ENCODE peak calls at places on chromosomes 3 and 15, in six cellular contexts. Y is HCT116, W is HepG2, I is psoas muscle, D is pancreas, M is left lung. U is an unnamed sample.

GRCh38 chr3:136251511-136251910 is 1.4 kb downstream of the PCCB start:
- ATAC-seq in Y (no peak), W (no peak), I (no peak), D (no peak), M (no peak), U (no peak)

GRCh38 chr15:82689147-82689546 is 20.5 kb downstream of the AP3B2 start:
- ATAC-seq in Y (no peak), W (no peak), I (no peak), D (no peak), M (no peak), U (no peak)

GRCh38 chr3:189292667-189293478 is 121.1 kb downstream of the TPRG1 start:
- ATAC-seq in Y (no peak), W (no peak), I (no peak), D (no peak), M (no peak), U (no peak)

GRCh38 chr3:46266598-46266997 is 24.3 kb downstream of the CCR3 start:
- ATAC-seq in Y (no peak), W (no peak), I (no peak), D (no peak), M (no peak), U (no peak)

GRCh38 chr3:122562923-122563716 is 980 bp downstream of the PARP9 start:
- ATAC-seq in Y (no peak), W (no peak), I (no peak), D (no peak), M (peak), U (no peak)

GRCh38 chr15:101207867-101208288 is 44.0 kb downstream of the CHSY1 start:
- ATAC-seq in Y (no peak), W (no peak), I (peak), D (no peak), M (peak), U (peak)

GRCh38 chr3:38297947-38298711 is 16.0 kb downstream of the SLC22A14 start:
- ATAC-seq in Y (peak), W (peak), I (no peak), D (peak), M (no peak), U (no peak)

GRCh38 chr15:92617197-92618037 is 38.2 kb downstream of the FAM174B start:
- ATAC-seq in Y (no peak), W (peak), I (peak), D (peak), M (peak), U (peak)

GRCh38 chr3:11498174-11498573 is 145.5 kb downstream of the VGLL4 start:
- ATAC-seq in Y (no peak), W (peak), I (no peak), D (peak), M (no peak), U (no peak)

GRCh38 chr3:195849322-195850074 is 37.8 kb upstream of the MUC4 start:
- ATAC-seq in Y (no peak), W (peak), I (peak), D (peak), M (no peak), U (no peak)
- TF ChIP-seq CTCF in Y (no peak), W (peak), I (peak), D (no peak), M (no peak), U (no peak)

GRCh38 chr3:106542101-106542769 is 673.4 kb upstream of the CBLB start:
- ATAC-seq in Y (no peak), W (no peak), I (no peak), D (no peak), M (no peak), U (no peak)

DNA sequence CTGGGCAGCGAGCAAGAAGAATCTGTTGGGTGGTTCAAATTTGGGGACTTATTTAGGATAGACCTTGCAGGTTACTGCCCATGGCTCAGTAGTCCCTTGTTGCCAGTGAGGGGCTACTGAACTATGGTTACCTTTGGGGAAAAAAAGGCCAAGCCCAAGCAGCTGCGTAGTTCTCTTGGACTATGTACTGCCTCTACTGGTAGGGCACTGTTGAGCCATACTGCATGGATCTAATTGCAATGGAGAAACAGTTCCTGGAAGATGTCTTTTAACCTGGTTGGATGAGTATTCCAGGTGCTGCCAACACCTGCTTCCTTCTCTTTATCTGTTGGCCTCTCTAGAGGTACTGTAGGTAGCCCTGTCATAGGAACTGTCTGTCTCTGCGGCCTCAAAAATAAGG is 671.9 kb upstream of the CBLB start:
- ATAC-seq in Y (peak), W (no peak), I (no peak), D (no peak), M (no peak), U (no peak)
- H3K4me3 ChIP-seq in Y (no peak), W (no peak), I (no peak), D (no peak), M (no peak), U (no peak)

GRCh38 chr15:48899793-48900192 is 21.9 kb downstream of the EID1 start:
- ATAC-seq in Y (no peak), W (no peak), I (no peak), D (no peak), M (no peak), U (no peak)
- TF ChIP-seq CTCF in Y (no peak), W (no peak), I (no peak), D (no peak), M (no peak), U (no peak)

GRCh38 chr3:151976211-151977050 is 103.0 kb downstream of the SUCNR1 start:
- ATAC-seq in Y (peak), W (no peak), I (no peak), D (no peak), M (peak), U (peak)
- H3K4me3 ChIP-seq in Y (no peak), W (no peak), I (no peak), D (no peak), M (no peak), U (no peak)

DNA sequence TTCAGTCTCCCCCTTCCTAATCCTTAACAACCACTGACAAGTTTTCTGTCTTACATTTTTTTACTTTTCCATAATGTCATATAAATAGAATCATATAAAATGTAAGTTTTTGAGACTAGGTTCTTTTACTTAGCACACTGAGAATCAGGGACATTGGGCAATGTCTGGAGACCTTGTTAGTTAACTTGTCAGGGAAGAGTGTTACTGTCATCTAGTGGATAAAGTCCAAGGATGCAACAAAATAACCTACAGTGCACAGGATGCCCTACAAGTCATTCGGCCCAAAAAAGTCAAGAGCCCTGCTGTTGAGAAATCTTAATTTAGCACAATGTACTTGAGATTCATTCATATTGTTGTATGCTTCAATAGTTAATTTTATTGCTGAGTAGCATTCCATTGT is 95.6 kb upstream of the MCTP2 start:
- ATAC-seq in Y (no peak), W (no peak), I (no peak), D (no peak), M (no peak), U (no peak)
- TF ChIP-seq CTCF in Y (no peak), W (peak), I (no peak), D (no peak), M (no peak), U (no peak)

GRCh38 chr15:52023169-52023922 is 4.3 kb downstream of the MAPK6 start:
- ATAC-seq in Y (no peak), W (no peak), I (no peak), D (no peak), M (no peak), U (no peak)

GRCh38 chr15:52020253-52021085 is 1.4 kb downstream of the MAPK6 start:
- ATAC-seq in Y (no peak), W (no peak), I (no peak), D (no peak), M (peak), U (no peak)

GRCh38 chr15:52019394-52020252 is 604 bp downstream of the MAPK6 start:
- ATAC-seq in Y (peak), W (peak), I (peak), D (peak), M (peak), U (peak)

GRCh38 chr15:52021128-52021671 is 2.2 kb downstream of the MAPK6 start:
- ATAC-seq in Y (no peak), W (no peak), I (no peak), D (peak), M (peak), U (no peak)

DNA sequence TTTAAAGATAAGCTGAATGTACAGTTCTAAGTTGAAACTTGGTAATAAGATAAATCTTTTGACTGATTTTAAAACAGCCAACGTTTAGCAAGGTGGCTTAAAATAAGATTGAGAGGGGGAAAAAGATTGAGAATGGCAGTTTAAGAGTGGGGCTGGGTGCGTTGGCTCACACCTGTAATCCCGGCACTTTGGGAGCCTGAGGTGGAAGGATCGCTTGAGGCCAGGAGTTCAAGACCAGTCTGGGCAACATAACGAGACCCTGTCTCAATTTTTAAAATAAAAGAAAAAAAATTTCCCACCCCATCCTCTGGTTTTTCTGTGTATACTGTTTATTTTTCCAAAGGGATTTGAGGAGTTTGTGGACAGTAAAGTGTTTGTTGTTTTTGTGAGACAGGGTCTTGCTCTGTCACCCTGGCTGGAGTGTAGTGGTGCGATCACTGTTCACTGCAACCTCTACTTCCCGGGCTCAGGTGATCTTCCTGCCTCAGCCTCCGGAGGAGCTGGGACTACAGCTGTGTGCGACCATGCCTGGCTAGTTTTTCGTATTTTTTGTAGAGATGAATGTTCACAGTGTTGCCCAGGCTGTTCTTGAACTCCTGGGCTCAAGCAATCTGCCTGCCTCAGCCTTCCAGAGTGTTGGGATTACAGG is 3.0 kb downstream of the MAPK6 start:
- ATAC-seq in Y (no peak), W (no peak), I (no peak), D (no peak), M (no peak), U (no peak)
- H3K4me3 ChIP-seq in Y (no peak), W (peak), I (peak), D (peak), M (peak), U (no peak)

U was measured in gastroesophageal sphincter.